ENCODE peak calls at places on chromosomes 16 and 17, in eight cellular contexts. E is GOT3; I is activated CD8-positive, alpha-beta memory T cell treated with anti-CD3 and anti-CD28 coated beads for 1 hour; G is glutamatergic neuron; H is H54; X is thoracic aorta; U is left lobe of liver; V is progenitor cell of endocrine pancreas. S is an unnamed sample.

GRCh38 chr16:89711601-89712475 is 8.9 kb downstream of the VPS9D1 start:
- DNase-seq in E (no peak), I (peak; percentile 61), G (peak; percentile 70), H (no peak), X (no peak), U (no peak), V (no peak), S (peak; percentile 80)

GRCh38 chr17:15232517-15232915 is 32.6 kb downstream of the PMP22 start:
- DNase-seq in E (no peak), I (no peak), G (no peak), H (no peak), X (no peak), U (no peak), V (no peak), S (no peak)

GRCh38 chr16:21645261-21645721 is 7.1 kb downstream of the IGSF6 start:
- DNase-seq in E (no peak), I (no peak), G (no peak), H (no peak), X (no peak), U (no peak), V (no peak), S (peak; percentile 65)

GRCh38 chr16:66207139-66207863 is 159.2 kb upstream of the CDH5 start:
- DNase-seq in E (no peak), I (no peak), G (no peak), H (no peak), X (no peak), U (no peak), V (no peak), S (peak; percentile 23)

GRCh38 chr16:3030872-3031212 is 5.9 kb downstream of the BICDL2 start:
- DNase-seq in E (no peak), I (no peak), G (no peak), H (no peak), X (no peak), U (no peak), V (no peak), S (no peak)

GRCh38 chr16:66553223-66553622 is 847 bp downstream of the CKLF start:
- DNase-seq in E (no peak), I (no peak), G (no peak), H (no peak), X (no peak), U (no peak), V (no peak), S (peak; percentile 15)

GRCh38 chr16:842631-843560 is 42.4 kb upstream of the GNG13 start:
- DNase-seq in E (no peak), I (no peak), G (no peak), H (no peak), X (no peak), U (no peak), V (no peak), S (no peak)

GRCh38 chr16:86222965-86223551 is 287.3 kb upstream of the FOXF1 start:
- DNase-seq in E (peak; percentile 15), I (no peak), G (no peak), H (no peak), X (no peak), U (no peak), V (no peak), S (no peak)

GRCh38 chr16:59179446-59180082 is 445.4 kb upstream of the GOT2 start:
- DNase-seq in E (no peak), I (no peak), G (no peak), H (no peak), X (no peak), U (no peak), V (no peak), S (no peak)

GRCh38 chr16:77905356-77905920 is 116.9 kb upstream of the CLEC3A start:
- DNase-seq in E (no peak), I (no peak), G (no peak), H (no peak), X (no peak), U (no peak), V (no peak), S (no peak)

GRCh38 chr16:87391324-87391949 is 699 bp upstream of the MAP1LC3B start:
- DNase-seq in E (no peak), I (no peak), G (peak; percentile 58), H (no peak), X (no peak), U (peak; percentile 81), V (peak; percentile 35), S (no peak)

GRCh38 chr16:20624882-20625807 is 49.0 kb upstream of the ACSM2B start:
- DNase-seq in E (no peak), I (no peak), G (no peak), H (no peak), X (no peak), U (no peak), V (no peak), S (no peak)

GRCh38 chr17:75624714-75625345 is 8.4 kb upstream of the SMIM5 start:
- DNase-seq in E (no peak), I (no peak), G (no peak), H (no peak), X (no peak), U (no peak), V (no peak), S (no peak)

GRCh38 chr16:30780549-30780948 is 6.5 kb downstream of the ZNF629 start:
- DNase-seq in E (no peak), I (no peak), G (no peak), H (no peak), X (no peak), U (no peak), V (no peak), S (no peak)

GRCh38 chr17:80891096-80892018 is 100.3 kb upstream of the CHMP6 start:
- DNase-seq in E (peak; percentile 13), I (peak; percentile 54), G (no peak), H (peak; percentile 95), X (peak; percentile 43), U (no peak), V (no peak), S (no peak)

GRCh38 chr16:23511731-23512130 is 1.4 kb upstream of the GGA2 start:
- DNase-seq in E (no peak), I (no peak), G (no peak), H (no peak), X (no peak), U (no peak), V (no peak), S (no peak)

GRCh38 chr17:68103148-68103547 is 67.6 kb downstream of the KPNA2 start:
- DNase-seq in E (no peak), I (no peak), G (no peak), H (no peak), X (no peak), U (no peak), V (no peak), S (no peak)

GRCh38 chr16:81237282-81237681 is 1.2 kb upstream of the BCO1 start:
- DNase-seq in E (no peak), I (no peak), G (no peak), H (no peak), X (no peak), U (peak; percentile 87), V (no peak), S (no peak)

GRCh38 chr16:89828199-89828869 is at the start of gene SPIRE2:
- DNase-seq in E (peak; percentile 59), I (peak; percentile 49), G (peak; percentile 81), H (peak; percentile 65), X (no peak), U (peak; percentile 76), V (peak; percentile 85), S (peak; percentile 80)

GRCh38 chr17:40648326-40648968 is 829 bp upstream of the SMARCE1 start:
- DNase-seq in E (no peak), I (no peak), G (peak; percentile 63), H (no peak), X (no peak), U (no peak), V (no peak), S (peak; percentile 64)

GRCh38 chr16:68257906-68258800 is 6.2 kb upstream of the SLC7A6 start:
- DNase-seq in E (no peak), I (no peak), G (no peak), H (peak; percentile 92), X (no peak), U (no peak), V (no peak), S (peak; percentile 69)

GRCh38 chr16:10504404-10504885 is 76.0 kb downstream of the EMP2 start:
- DNase-seq in E (no peak), I (no peak), G (no peak), H (no peak), X (no peak), U (no peak), V (no peak), S (no peak)

GRCh38 chr16:15667091-15667742 is 17.2 kb downstream of the NDE1 start:
- DNase-seq in E (no peak), I (no peak), G (no peak), H (no peak), X (no peak), U (no peak), V (no peak), S (no peak)

S was measured in RPMI8226.